ENCODE peak calls at places on chromosomes 4 and X, in six cellular contexts. I, Q, D, C, X and O are unnamed samples.

GRCh38 chr4:75423029-75423428 is 91.2 kb downstream of the RCHY1 start:
- DNase-seq in Q (no peak), I (no peak), D (no peak), C (no peak), X (no peak), O (no peak)

GRCh38 chrX:41580423-41581064 is 108.2 kb upstream of the GPR34 start:
- DNase-seq in C (no peak), D (no peak), X (no peak), I (no peak), Q (no peak), O (no peak)

GRCh38 chr4:182280439-182281111 is 37.4 kb downstream of the TENM3 start:
- DNase-seq in D (no peak), X (no peak), Q (no peak), I (no peak), C (no peak), O (peak)

GRCh38 chr4:169823685-169824084 is 65.9 kb upstream of the HPF1 start:
- DNase-seq in C (no peak), Q (no peak), I (peak), D (peak), X (no peak), O (peak)

GRCh38 chrX:68650491-68650890 is 3.0 kb downstream of the STARD8 start:
- DNase-seq in C (no peak), Q (no peak), D (no peak), I (no peak), X (no peak), O (no peak)

GRCh38 chr4:112813790-112814189 is 176.8 kb downstream of the LARP7 start:
- DNase-seq in I (no peak), X (no peak), C (no peak), Q (no peak), D (no peak), O (no peak)

GRCh38 chr4:90745176-90745575 is 618.0 kb downstream of the CCSER1 start:
- DNase-seq in X (peak), D (no peak), Q (no peak), C (no peak), I (peak), O (no peak)

GRCh38 chrX:74371823-74372222 is 49.5 kb upstream of the SLC16A2 start:
- DNase-seq in D (no peak), I (no peak), C (no peak), Q (no peak), X (no peak), O (no peak)

GRCh38 chrX:22950278-22951266 is 49.2 kb upstream of the DDX53 start:
- DNase-seq in Q (no peak), X (no peak), C (no peak), I (no peak), D (peak), O (peak)

GRCh38 chrX:56314334-56314733 is 82.2 kb downstream of the KLF8 start:
- DNase-seq in D (no peak), I (no peak), C (no peak), X (no peak), Q (no peak), O (no peak)

GRCh38 chr4:16627999-16628398 is 270.4 kb downstream of the LDB2 start:
- DNase-seq in C (no peak), I (peak), X (no peak), D (no peak), Q (no peak), O (no peak)

GRCh38 chr4:161256172-161256571 is 907.6 kb downstream of the FSTL5 start:
- DNase-seq in D (no peak), I (no peak), Q (no peak), X (no peak), C (no peak), O (peak)

GRCh38 chr4:127708985-127709384 is 21.2 kb upstream of the SLC25A31 start:
- DNase-seq in X (peak), D (peak), C (peak), I (no peak), Q (no peak), O (peak)

GRCh38 chr4:166293551-166293950 is 420.5 kb downstream of the TLL1 start:
- DNase-seq in X (no peak), C (no peak), Q (no peak), D (no peak), I (no peak), O (no peak)

GRCh38 chrX:131747173-131747572 is 203.3 kb downstream of the OR13H1 start:
- DNase-seq in Q (peak), X (peak), D (no peak), I (peak), C (peak), O (peak)

GRCh38 chr4:169241480-169241879 is 29.3 kb downstream of the SH3RF1 start:
- DNase-seq in C (no peak), Q (no peak), X (no peak), D (no peak), I (peak), O (no peak)

GRCh38 chrX:132491191-132491590 is 2.4 kb upstream of the MBNL3 start:
- DNase-seq in I (no peak), Q (no peak), C (no peak), X (no peak), D (peak), O (peak)

GRCh38 chr4:68162196-68162595 is 32.5 kb upstream of the TMPRSS11F start:
- DNase-seq in Q (no peak), C (no peak), X (no peak), I (no peak), D (no peak), O (no peak)

GRCh38 chr4:58064618-58065017 is 954.4 kb upstream of the IGFBP7 start:
- DNase-seq in I (no peak), X (no peak), Q (no peak), C (no peak), D (no peak), O (no peak)

GRCh38 chrX:110684653-110685052 is 111.0 kb downstream of the CHRDL1 start:
- DNase-seq in Q (no peak), I (no peak), C (no peak), X (no peak), D (no peak), O (no peak)

GRCh38 chr4:120659626-120660170 is 262.8 kb downstream of the PRDM5 start:
- DNase-seq in C (no peak), X (no peak), I (no peak), Q (peak), D (no peak), O (no peak)

GRCh38 chrX:9847071-9847470 is 60.8 kb downstream of the SHROOM2 start:
- DNase-seq in I (no peak), C (no peak), X (no peak), D (no peak), Q (no peak), O (no peak)

GRCh38 chrX:113514906-113515305 is 674.3 kb upstream of the AMOT start:
- DNase-seq in C (no peak), D (peak), Q (no peak), I (no peak), X (no peak), O (no peak)

GRCh38 chr4:123977623-123978022 is 581.0 kb downstream of the SPRY1 start:
- DNase-seq in C (no peak), Q (no peak), X (no peak), D (no peak), I (no peak), O (peak)

GRCh38 chr4:77994194-77994721 is 62.9 kb upstream of the FRAS1 start:
- DNase-seq in X (peak), I (peak), C (no peak), Q (peak), D (peak), O (peak)

GRCh38 chr4:109077486-109077885 is 225.0 kb downstream of the COL25A1 start:
- DNase-seq in C (no peak), X (no peak), D (no peak), Q (no peak), I (peak), O (no peak)

GRCh38 chr4:109079177-109079576 is 223.3 kb downstream of the COL25A1 start:
- DNase-seq in C (no peak), X (no peak), D (no peak), I (peak), Q (no peak), O (no peak)

GRCh38 chr4:109078724-109079123 is 223.7 kb downstream of the COL25A1 start:
- DNase-seq in Q (no peak), C (no peak), X (no peak), I (no peak), D (no peak), O (peak)

GRCh38 chr4:109072595-109072994 is 229.9 kb downstream of the COL25A1 start:
- DNase-seq in C (no peak), X (no peak), I (no peak), D (no peak), Q (no peak), O (peak)

DNA sequence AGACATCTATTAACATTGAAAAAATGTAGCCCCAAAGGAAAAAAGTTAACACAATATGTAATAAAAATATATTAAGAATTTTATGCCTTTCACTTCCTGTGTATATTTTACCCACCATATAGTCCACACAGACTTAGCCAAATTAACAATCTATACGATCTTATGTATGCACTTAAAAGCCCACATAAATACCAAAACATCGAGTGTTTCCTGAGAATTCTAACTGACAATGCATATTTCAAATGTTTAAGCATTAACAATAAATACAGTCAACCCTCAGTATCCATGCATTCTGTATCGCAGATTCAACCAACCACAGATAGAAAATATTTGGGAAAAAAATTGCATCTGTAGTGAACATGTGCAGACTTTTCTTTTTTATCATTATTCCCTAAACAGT is 226.8 kb downstream of the COL25A1 start:
- DNase-seq in X (no peak), C (no peak), D (no peak), I (no peak), Q (no peak), O (peak)
- TF ChIP-seq CTCF in X (no peak), C (no peak), D (no peak), I (no peak), Q (no peak), O (no peak)

GRCh38 chr4:73172166-73172565 is 86.4 kb downstream of the ANKRD17 start:
- DNase-seq in I (no peak), Q (no peak), D (no peak), C (no peak), X (no peak), O (no peak)
- H3K27ac ChIP-seq in I (no peak), Q (no peak), D (no peak), C (no peak), X (no peak), O (no peak)

GRCh38 chrX:37752941-37753340 is 26.9 kb upstream of the CYBB start:
- DNase-seq in D (no peak), X (no peak), Q (no peak), I (no peak), C (no peak), O (no peak)

GRCh38 chrX:37755073-37755472 is 24.8 kb upstream of the CYBB start:
- DNase-seq in Q (no peak), C (no peak), X (no peak), D (peak), I (no peak), O (no peak)

GRCh38 chrX:37753384-37753783 is 26.5 kb upstream of the CYBB start:
- DNase-seq in C (no peak), X (no peak), D (no peak), Q (no peak), I (no peak), O (no peak)

GRCh38 chrX:37757082-37757481 is 22.8 kb upstream of the CYBB start:
- DNase-seq in Q (no peak), D (no peak), X (no peak), C (no peak), I (no peak), O (no peak)

DNA sequence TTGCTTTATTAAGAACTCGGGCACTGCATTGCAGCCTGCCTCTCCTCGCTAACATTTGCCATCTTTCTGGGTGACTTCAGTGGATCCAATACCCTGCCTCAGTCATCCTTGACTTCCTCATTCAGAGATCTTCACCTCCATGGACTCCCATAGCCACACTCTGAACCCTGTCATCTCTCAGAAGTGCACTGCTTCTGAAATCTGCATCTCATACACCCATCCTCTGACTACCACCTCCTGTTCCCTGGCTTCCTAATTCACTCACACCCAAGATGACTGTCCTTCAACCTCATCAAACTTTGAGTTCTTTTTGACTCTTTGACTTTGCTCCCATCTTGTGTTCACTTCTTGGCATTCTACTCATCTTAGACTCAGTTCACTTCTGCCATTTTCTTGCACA is 25.3 kb upstream of the CYBB start:
- DNase-seq in X (no peak), C (no peak), Q (no peak), D (no peak), I (no peak), O (no peak)
- H3K4me3 ChIP-seq in X (no peak), C (no peak), Q (no peak), D (no peak), I (no peak), O (no peak)

DNA sequence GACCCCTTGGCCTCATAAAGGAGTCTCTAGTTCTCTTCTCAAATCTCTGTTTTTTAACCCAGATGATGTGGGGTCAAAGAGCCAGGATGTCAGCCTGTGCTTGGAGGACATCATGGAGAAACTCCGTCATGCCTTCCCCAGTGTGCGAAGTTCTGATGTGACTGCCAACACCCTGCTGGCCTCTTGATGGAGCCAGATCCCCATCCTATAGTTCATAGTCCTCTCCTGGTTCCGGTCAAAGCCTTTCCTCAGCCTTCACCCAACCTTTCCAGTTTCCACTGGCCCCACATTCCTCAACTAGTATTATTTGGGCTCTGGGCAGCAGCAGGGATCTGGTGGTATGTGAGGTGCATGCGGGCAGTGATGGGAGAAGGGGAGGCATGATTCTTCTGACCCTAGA is 30.7 kb downstream of the TAF7L start:
- DNase-seq in X (peak), I (no peak), Q (no peak), C (no peak), D (no peak), O (no peak)
- TF ChIP-seq CTCF in X (no peak), I (peak), Q (peak), C (no peak), D (peak), O (peak)

DNA sequence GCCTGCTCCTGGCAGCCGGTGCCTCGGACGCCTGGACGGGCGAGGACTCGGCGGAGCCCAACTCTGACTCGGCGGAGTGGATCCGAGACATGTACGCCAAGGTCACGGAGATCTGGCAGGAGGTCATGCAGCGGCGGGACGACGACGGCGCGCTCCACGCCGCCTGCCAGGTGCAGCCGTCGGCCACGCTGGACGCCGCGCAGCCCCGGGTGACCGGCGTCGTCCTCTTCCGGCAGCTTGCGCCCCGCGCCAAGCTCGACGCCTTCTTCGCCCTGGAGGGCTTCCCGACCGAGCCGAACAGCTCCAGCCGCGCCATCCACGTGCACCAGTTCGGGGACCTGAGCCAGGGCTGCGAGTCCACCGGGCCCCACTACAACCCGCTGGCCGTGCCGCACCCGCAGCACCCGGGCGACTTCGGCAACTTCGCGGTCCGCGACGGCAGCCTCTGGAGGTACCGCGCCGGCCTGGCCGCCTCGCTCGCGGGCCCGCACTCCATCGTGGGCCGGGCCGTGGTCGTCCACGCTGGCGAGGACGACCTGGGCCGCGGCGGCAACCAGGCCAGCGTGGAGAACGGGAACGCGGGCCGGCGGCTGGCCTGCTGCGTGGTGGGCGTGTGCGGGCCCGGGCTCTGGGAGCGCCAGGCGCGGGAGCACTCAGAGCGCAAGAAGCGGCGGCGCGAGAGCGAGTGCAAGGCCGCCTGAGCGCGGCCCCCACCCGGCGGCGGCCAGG is 4.3 kb downstream of the SOD3 start:
- DNase-seq in C (no peak), D (no peak), Q (peak), I (peak), X (no peak), O (no peak)
- H3K27ac ChIP-seq in C (no peak), D (no peak), Q (no peak), I (no peak), X (no peak), O (no peak)

GRCh38 chrX:72052415-72053090 is 79.2 kb downstream of the RTL5 start:
- DNase-seq in D (no peak), Q (no peak), X (no peak), C (no peak), I (peak), O (peak)
- H3K4me3 ChIP-seq in D (no peak), Q (no peak), X (no peak), C (no peak), I (no peak), O (no peak)

DNA sequence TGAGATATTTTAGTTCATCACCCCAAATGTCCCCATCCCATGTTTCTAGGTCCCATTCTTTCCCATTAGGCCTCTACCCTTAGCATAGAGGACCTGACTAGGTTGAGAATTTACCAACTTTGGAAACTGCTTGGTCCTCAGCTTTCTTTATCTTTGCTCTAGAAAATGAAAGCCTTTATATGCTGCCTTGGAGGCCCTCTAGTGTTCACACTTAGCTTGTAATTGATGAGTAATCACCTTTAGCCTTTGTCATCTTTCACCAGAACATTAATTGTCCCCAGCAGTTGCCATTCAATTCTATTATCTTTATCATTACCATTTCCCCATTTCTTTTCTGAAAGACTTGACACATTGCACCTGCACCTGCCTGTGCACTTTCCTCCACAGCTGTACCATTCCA is 589.2 kb upstream of the NR3C2 start:
- DNase-seq in C (no peak), Q (no peak), X (no peak), D (peak), I (no peak), O (peak)
- TF ChIP-seq CTCF in C (no peak), Q (peak), X (no peak), D (peak), I (peak), O (peak)

DNA sequence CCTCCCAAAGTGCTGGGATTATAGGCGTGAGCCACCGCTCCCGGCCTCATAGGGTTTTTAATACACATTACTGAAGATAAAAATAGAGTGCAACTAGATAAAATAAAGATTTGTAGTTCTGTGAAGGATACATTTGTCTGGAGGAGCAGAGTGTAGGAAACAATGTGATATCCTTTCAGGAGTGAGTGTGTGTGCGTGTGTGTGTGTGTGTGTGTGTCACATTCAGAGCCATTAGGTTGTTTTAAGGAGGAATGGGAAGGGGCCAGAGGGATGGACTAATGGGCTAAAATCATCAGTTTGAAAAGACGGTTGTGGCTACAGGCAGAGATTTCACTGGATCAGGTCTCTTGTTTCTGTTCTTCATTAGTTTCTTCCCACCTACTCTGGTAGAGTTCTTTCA is 40.0 kb downstream of the RBPJ start:
- DNase-seq in C (no peak), Q (no peak), I (no peak), D (no peak), X (no peak), O (no peak)
- H3K27ac ChIP-seq in C (no peak), Q (peak), I (peak), D (no peak), X (no peak), O (no peak)

DNA sequence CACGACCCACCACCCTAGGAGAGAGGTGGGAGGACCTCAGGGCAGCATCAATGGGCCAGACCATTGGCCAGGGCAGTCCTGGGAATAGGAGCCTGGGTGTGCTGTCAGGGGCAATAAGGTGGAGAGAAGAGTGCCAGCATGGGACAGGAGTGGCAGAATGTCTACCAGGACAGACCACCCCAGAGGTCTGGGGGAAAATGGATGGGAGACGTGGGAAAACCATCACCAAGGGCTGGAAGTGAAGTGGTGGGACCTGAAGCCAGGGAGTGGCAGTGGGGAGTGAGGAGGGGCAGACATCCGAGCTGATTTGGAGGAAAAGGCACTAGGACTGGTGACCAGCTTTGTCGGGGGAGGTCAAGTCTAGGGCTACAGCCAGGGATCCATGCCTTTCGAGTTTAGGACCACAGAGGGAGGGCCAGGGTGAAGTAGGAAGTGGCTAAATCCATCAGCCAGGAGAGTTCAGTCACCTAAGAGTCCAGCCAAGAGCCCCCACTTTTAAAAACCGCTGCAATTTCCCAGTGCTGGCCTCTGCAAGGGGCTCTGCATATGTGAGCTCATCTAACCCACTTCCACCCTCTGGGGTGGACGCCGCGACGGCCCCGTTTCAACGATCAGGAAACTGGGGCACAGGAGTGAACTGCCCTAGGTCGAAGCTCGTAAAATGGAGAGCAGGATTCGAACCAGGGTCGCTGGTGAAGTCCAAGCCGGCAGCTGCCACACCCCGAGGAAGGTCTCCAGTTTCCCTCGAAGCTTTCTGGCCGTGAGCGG is 809 bp downstream of the EVC2 start:
- DNase-seq in Q (no peak), I (no peak), X (no peak), C (no peak), D (no peak), O (peak)
- H3K4me3 ChIP-seq in Q (peak), I (peak), X (peak), C (peak), D (peak), O (peak)